ENCODE peak calls at places on chromosomes 2 and 18, in five cellular contexts. F, T, G, O and H are unnamed samples.

GRCh38 chr2:160574472-160575140 is 81.0 kb upstream of the RBMS1 start:
- DNase-seq in F (peak; percentile 88), T (peak; percentile 44), G (no peak), O (no peak), H (peak; percentile 71)

GRCh38 chr2:64866797-64867196 is 122.4 kb upstream of the SLC1A4 start:
- DNase-seq in F (peak; percentile 96), T (peak; percentile 34), G (peak; percentile 58), O (no peak), H (peak; percentile 84)

GRCh38 chr2:30505500-30506180 is 58.6 kb downstream of the LCLAT1 start:
- DNase-seq in F (no peak), T (no peak), G (no peak), O (no peak), H (no peak)

GRCh38 chr2:227191367-227191766 is 26.9 kb downstream of the COL4A3 start:
- DNase-seq in F (peak; percentile 6), T (no peak), G (no peak), O (no peak), H (no peak)

GRCh38 chr2:72147971-72148369 is 308 bp upstream of the CYP26B1 start:
- DNase-seq in F (no peak), T (no peak), G (no peak), O (no peak), H (no peak)

GRCh38 chr2:27291865-27292264 is 9.6 kb downstream of the TRIM54 start:
- DNase-seq in F (no peak), T (no peak), G (no peak), O (no peak), H (no peak)

GRCh38 chr2:199382091-199382490 is 75.6 kb downstream of the SATB2 start:
- DNase-seq in F (no peak), T (no peak), G (no peak), O (no peak), H (no peak)

GRCh38 chr2:230905448-230906430 is 19.3 kb downstream of the GPR55 start:
- DNase-seq in F (peak; percentile 6), T (no peak), G (no peak), O (peak; percentile 15), H (no peak)

GRCh38 chr2:158502984-158503383 is 46.2 kb downstream of the PKP4 start:
- DNase-seq in F (peak; percentile 98), T (peak; percentile 51), G (no peak), O (no peak), H (peak; percentile 29)

GRCh38 chr2:218008060-218009040 is 5.6 kb upstream of the TNS1 start:
- DNase-seq in F (peak; percentile 37), T (no peak), G (no peak), O (no peak), H (no peak)

GRCh38 chr2:30026091-30027055 is 105.0 kb upstream of the ALK start:
- DNase-seq in F (peak; percentile 55), T (peak; percentile 43), G (peak; percentile 63), O (no peak), H (no peak)

GRCh38 chr2:217270801-217271121 is 410.9 kb upstream of the TNP1 start:
- DNase-seq in F (peak; percentile 76), T (no peak), G (no peak), O (no peak), H (no peak)

GRCh38 chr18:48679236-48679635 is 140.4 kb downstream of the CTIF start:
- DNase-seq in F (peak; percentile 41), T (no peak), G (no peak), O (no peak), H (no peak)

GRCh38 chr2:120869659-120870466 is 134.2 kb downstream of the GLI2 start:
- DNase-seq in F (no peak), T (no peak), G (no peak), O (no peak), H (no peak)

GRCh38 chr2:19349911-19350677 is 8.3 kb downstream of the OSR1 start:
- DNase-seq in F (no peak), T (peak; percentile 44), G (peak; percentile 76), O (peak; percentile 34), H (no peak)

GRCh38 chr2:5067816-5068215 is 624.4 kb upstream of the SOX11 start:
- DNase-seq in F (no peak), T (no peak), G (no peak), O (no peak), H (no peak)

GRCh38 chr2:11073791-11074190 is 81.5 kb upstream of the SLC66A3 start:
- DNase-seq in F (peak; percentile 63), T (no peak), G (no peak), O (no peak), H (no peak)

GRCh38 chr2:1455466-1455865 is 42.2 kb downstream of the TPO start:
- DNase-seq in F (peak; percentile 63), T (no peak), G (no peak), O (no peak), H (no peak)

GRCh38 chr2:979286-979928 is 28.8 kb downstream of the SNTG2 start:
- DNase-seq in F (no peak), T (no peak), G (no peak), O (no peak), H (no peak)

GRCh38 chr18:1452821-1453220 is 548.1 kb downstream of the ADCYAP1 start:
- DNase-seq in F (no peak), T (no peak), G (no peak), O (no peak), H (no peak)

GRCh38 chr2:62870966-62871365 is 165.5 kb downstream of the EHBP1 start:
- DNase-seq in F (no peak), T (no peak), G (no peak), O (no peak), H (no peak)

GRCh38 chr2:120711694-120712093 is 24.0 kb upstream of the GLI2 start:
- DNase-seq in F (no peak), T (no peak), G (no peak), O (no peak), H (no peak)

GRCh38 chr18:45249306-45249705 is 366.0 kb upstream of the SLC14A2 start:
- DNase-seq in F (peak; percentile 95), T (no peak), G (no peak), O (no peak), H (no peak)

GRCh38 chr2:64675860-64676259 is 22.1 kb upstream of the SERTAD2 start:
- DNase-seq in F (peak; percentile 20), T (peak; percentile 52), G (no peak), O (no peak), H (no peak)

GRCh38 chr18:3649559-3650426 is 199.8 kb downstream of the TGIF1 start:
- DNase-seq in F (peak; percentile 76), T (peak; percentile 88), G (no peak), O (no peak), H (peak; percentile 93)

GRCh38 chr2:141331127-141331526 is 799.7 kb downstream of the LRP1B start:
- DNase-seq in F (peak; percentile 83), T (peak; percentile 14), G (no peak), O (no peak), H (peak; percentile 77)

GRCh38 chr18:77197073-77197472 is 52.6 kb upstream of the GALR1 start:
- DNase-seq in F (no peak), T (peak; percentile 16), G (no peak), O (no peak), H (no peak)

GRCh38 chr2:26251893-26252292 is 7.2 kb downstream of the HADHB start:
- DNase-seq in F (peak; percentile 23), T (no peak), G (peak; percentile 77), O (no peak), H (no peak)